ENCODE peak calls at places on chromosomes 16 and 17, in eight cellular contexts. X is activated B cell treated with CpG ODN at 0.5 μM for 24 hours, W is left ventricle myocardium inferior, Q is neural crest cell, S is B cell, B is A549, C is kidney epithelial cell, R is WTC11. O is an unnamed sample.

GRCh38 chr16:11356573-11357331 is 11.5 kb downstream of the RMI2 start:
- DNase-seq in X (peak), W (peak), Q (peak), S (peak), B (peak), C (no peak), R (peak), O (no peak)

GRCh38 chr16:52494145-52494544 is 52.8 kb downstream of the TOX3 start:
- DNase-seq in X (no peak), W (no peak), Q (no peak), S (no peak), B (no peak), C (no peak), R (no peak), O (no peak)

GRCh38 chr17:40437095-40437732 is 6.0 kb upstream of the IGFBP4 start:
- DNase-seq in X (no peak), W (no peak), Q (no peak), S (no peak), B (no peak), C (no peak), R (no peak), O (no peak)

GRCh38 chr17:59160203-59161025 is 4.9 kb downstream of the PRR11 start:
- DNase-seq in X (no peak), W (no peak), Q (no peak), S (no peak), B (no peak), C (no peak), R (no peak), O (no peak)

GRCh38 chr17:5693821-5694220 is 109.5 kb upstream of the NLRP1 start:
- DNase-seq in X (no peak), W (no peak), Q (no peak), S (no peak), B (no peak), C (no peak), R (no peak), O (no peak)

GRCh38 chr17:7632492-7632894 is 2.6 kb downstream of the SHBG start:
- DNase-seq in X (no peak), W (no peak), Q (no peak), S (peak), B (peak), C (no peak), R (peak), O (no peak)

GRCh38 chr16:59573528-59574271 is 839.6 kb upstream of the GOT2 start:
- DNase-seq in X (no peak), W (no peak), Q (no peak), S (no peak), B (peak), C (no peak), R (no peak), O (no peak)

GRCh38 chr17:32271844-32272243 is 6.2 kb downstream of the RHBDL3 start:
- DNase-seq in X (no peak), W (no peak), Q (no peak), S (no peak), B (no peak), C (no peak), R (no peak), O (no peak)

GRCh38 chr17:41327411-41328120 is 12.1 kb upstream of the KRTAP17-1 start:
- DNase-seq in X (no peak), W (no peak), Q (no peak), S (no peak), B (no peak), C (no peak), R (no peak), O (no peak)

GRCh38 chr16:83652898-83653297 is 154.9 kb upstream of the HSBP1 start:
- DNase-seq in X (no peak), W (no peak), Q (no peak), S (no peak), B (no peak), C (no peak), R (no peak), O (no peak)

GRCh38 chr16:88969361-88969831 is 7.6 kb downstream of the CBFA2T3 start:
- DNase-seq in X (no peak), W (no peak), Q (no peak), S (no peak), B (no peak), C (no peak), R (no peak), O (no peak)

GRCh38 chr16:47056704-47057630 is 83.5 kb upstream of the DNAJA2 start:
- DNase-seq in X (no peak), W (no peak), Q (no peak), S (no peak), B (no peak), C (no peak), R (no peak), O (no peak)

GRCh38 chr17:44023545-44024270 is 8.9 kb upstream of the TMEM101 start:
- DNase-seq in X (no peak), W (no peak), Q (no peak), S (no peak), B (no peak), C (no peak), R (no peak), O (no peak)

GRCh38 chr17:68697850-68698313 is 96.7 kb upstream of the FAM20A start:
- DNase-seq in X (no peak), W (no peak), Q (no peak), S (no peak), B (no peak), C (no peak), R (no peak), O (no peak)

GRCh38 chr17:18368948-18369347 is 5.6 kb upstream of the SHMT1 start:
- DNase-seq in X (no peak), W (no peak), Q (no peak), S (no peak), B (no peak), C (no peak), R (no peak), O (no peak)

GRCh38 chr17:62045517-62045916 is 19.6 kb downstream of the MED13 start:
- DNase-seq in X (no peak), W (no peak), Q (no peak), S (no peak), B (no peak), C (no peak), R (no peak), O (no peak)

GRCh38 chr16:81797443-81797842 is 18.4 kb downstream of the PLCG2 start:
- DNase-seq in X (peak), W (no peak), Q (no peak), S (peak), B (no peak), C (no peak), R (no peak), O (no peak)

GRCh38 chr16:83899272-83899897 is 470 bp downstream of the MLYCD start:
- DNase-seq in X (no peak), W (peak), Q (peak), S (peak), B (peak), C (no peak), R (peak), O (no peak)

GRCh38 chr16:30894540-30895368 is 877 bp upstream of the BCL7C start:
- DNase-seq in X (no peak), W (no peak), Q (no peak), S (peak), B (no peak), C (no peak), R (no peak), O (no peak)

GRCh38 chr17:17141860-17142552 is 64.1 kb downstream of the PLD6 start:
- DNase-seq in X (no peak), W (peak), Q (peak), S (peak), B (peak), C (no peak), R (peak), O (no peak)

GRCh38 chr17:2218426-2218825 is 85.2 kb downstream of the SMG6 start:
- DNase-seq in X (no peak), W (no peak), Q (no peak), S (peak), B (no peak), C (peak), R (no peak), O (no peak)

GRCh38 chr16:8885674-8886592 is 3.8 kb downstream of the LITAFD start:
- DNase-seq in X (no peak), W (no peak), Q (no peak), S (no peak), B (no peak), C (no peak), R (no peak), O (no peak)

GRCh38 chr16:1546430-1546829 is 13.0 kb downstream of the TMEM204 start:
- DNase-seq in X (no peak), W (no peak), Q (no peak), S (no peak), B (no peak), C (no peak), R (no peak), O (no peak)

GRCh38 chr17:73566905-73567782 is 77.1 kb downstream of the SDK2 start:
- DNase-seq in X (peak), W (no peak), Q (no peak), S (peak), B (no peak), C (no peak), R (no peak), O (no peak)

GRCh38 chr17:362721-363120 is 10.1 kb upstream of the RPH3AL start:
- DNase-seq in X (no peak), W (no peak), Q (no peak), S (no peak), B (no peak), C (no peak), R (no peak), O (no peak)

GRCh38 chr17:37162800-37163199 is 213.0 kb upstream of the C17orf78 start:
- DNase-seq in X (no peak), W (no peak), Q (no peak), S (no peak), B (no peak), C (no peak), R (peak), O (no peak)
- TF ChIP-seq CTCF in X (no peak), W (no peak), Q (no peak), S (no peak), B (no peak), C (no peak), R (no peak), O (no peak)

GRCh38 chr17:30920282-30920681 is 1.5 kb upstream of the ADAP2 start:
- DNase-seq in X (no peak), W (peak), Q (no peak), S (no peak), B (peak), C (no peak), R (peak), O (no peak)
- TF ChIP-seq CTCF in X (no peak), W (no peak), Q (no peak), S (no peak), B (no peak), C (no peak), R (no peak), O (peak)

GRCh38 chr16:19717781-19718623 is at the start of the genes IQCK and KNOP1:
- DNase-seq in X (peak), W (peak), Q (peak), S (peak), B (peak), C (peak), R (peak), O (peak)
- TF ChIP-seq CTCF in X (no peak), W (peak), Q (peak), S (no peak), B (no peak), C (no peak), R (no peak), O (peak)

GRCh38 chr16:55369151-55369550 is 45.1 kb downstream of the IRX6 start:
- DNase-seq in X (no peak), W (no peak), Q (no peak), S (no peak), B (no peak), C (no peak), R (no peak), O (no peak)

GRCh38 chr16:55368205-55368604 is 44.2 kb downstream of the IRX6 start:
- DNase-seq in X (no peak), W (no peak), Q (no peak), S (no peak), B (no peak), C (no peak), R (no peak), O (no peak)

GRCh38 chr16:55372792-55373488 is 48.9 kb downstream of the IRX6 start:
- DNase-seq in X (no peak), W (peak), Q (no peak), S (no peak), B (no peak), C (no peak), R (no peak), O (no peak)

GRCh38 chr16:55373489-55373832 is 49.5 kb downstream of the IRX6 start:
- DNase-seq in X (no peak), W (no peak), Q (no peak), S (no peak), B (no peak), C (no peak), R (no peak), O (no peak)

DNA sequence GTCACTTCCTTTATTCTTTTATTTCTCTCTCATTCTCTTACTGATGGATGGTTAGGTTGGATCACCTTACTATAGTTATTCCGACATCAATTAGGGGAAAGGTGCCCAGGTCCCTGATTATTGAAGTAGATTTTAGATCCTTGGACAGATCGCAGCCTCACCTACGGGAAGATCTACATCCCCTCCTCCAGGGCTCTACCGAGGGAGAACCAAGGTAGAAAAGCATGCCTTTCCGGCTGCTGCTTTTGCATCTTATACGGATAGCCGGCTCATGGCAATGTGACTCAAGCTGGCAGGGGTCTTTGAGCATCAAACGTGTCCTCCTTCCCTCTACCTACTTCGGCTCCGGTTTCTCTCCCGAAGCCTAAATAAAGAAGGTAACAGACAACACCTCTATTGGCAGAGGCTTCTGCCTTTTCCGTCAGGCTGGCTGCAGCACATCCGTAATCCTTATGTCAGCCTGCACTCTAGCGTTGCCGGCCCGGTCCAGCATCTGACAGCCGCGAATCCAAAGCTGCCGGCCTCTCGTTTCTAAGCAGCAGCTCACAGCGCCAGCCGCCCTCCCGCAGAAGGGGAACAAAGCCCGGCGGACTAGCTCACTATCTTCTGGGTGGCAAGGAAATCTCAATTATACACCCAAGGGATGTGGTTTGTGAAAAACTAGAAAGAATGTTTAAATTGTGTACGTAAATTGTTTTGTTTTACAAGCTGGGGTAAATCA is 46.9 kb downstream of the IRX6 start:
- DNase-seq in X (no peak), W (peak), Q (peak), S (peak), B (peak), C (peak), R (peak), O (peak)
- TF ChIP-seq CTCF in X (no peak), W (peak), Q (peak), S (peak), B (peak), C (peak), R (no peak), O (peak)

GRCh38 chr17:67281053-67281452 is 36.1 kb upstream of the HELZ start:
- DNase-seq in X (no peak), W (no peak), Q (no peak), S (no peak), B (no peak), C (no peak), R (no peak), O (no peak)
- TF ChIP-seq CTCF in X (no peak), W (no peak), Q (no peak), S (no peak), B (no peak), C (no peak), R (no peak), O (no peak)

GRCh38 chr17:20095366-20096080 is 86.4 kb downstream of the SPECC1 start:
- DNase-seq in X (no peak), W (peak), Q (peak), S (no peak), B (peak), C (peak), R (peak), O (no peak)
- TF ChIP-seq CTCF in X (no peak), W (peak), Q (peak), S (no peak), B (peak), C (peak), R (no peak), O (peak)

GRCh38 chr17:29251969-29252866 is 5.6 kb downstream of the CRYBA1 start:
- DNase-seq in X (no peak), W (no peak), Q (no peak), S (peak), B (peak), C (no peak), R (no peak), O (no peak)
- TF ChIP-seq CTCF in X (no peak), W (peak), Q (peak), S (peak), B (peak), C (peak), R (peak), O (peak)

GRCh38 chr17:38747385-38748328 is 479 bp downstream of the PCGF2 start:
- DNase-seq in X (no peak), W (peak), Q (peak), S (peak), B (peak), C (no peak), R (peak), O (no peak)
- TF ChIP-seq CTCF in X (no peak), W (peak), Q (peak), S (no peak), B (peak), C (no peak), R (no peak), O (no peak)

GRCh38 chr17:38733315-38734234 is 3.4 kb downstream of the CISD3 start:
- DNase-seq in X (no peak), W (no peak), Q (no peak), S (peak), B (peak), C (no peak), R (no peak), O (no peak)
- TF ChIP-seq CTCF in X (no peak), W (no peak), Q (peak), S (peak), B (no peak), C (peak), R (no peak), O (peak)

GRCh38 chr16:86565644-86566511 is 751 bp upstream of the FOXC2 start:
- DNase-seq in X (no peak), W (no peak), Q (no peak), S (no peak), B (no peak), C (no peak), R (peak), O (no peak)

GRCh38 chr16:86566966-86567700 is 504 bp downstream of the FOXC2 start:
- DNase-seq in X (no peak), W (peak), Q (no peak), S (no peak), B (peak), C (no peak), R (peak), O (no peak)

GRCh38 chr16:86567701-86568571 is 1.3 kb downstream of the FOXC2 start:
- DNase-seq in X (no peak), W (peak), Q (no peak), S (no peak), B (no peak), C (no peak), R (peak), O (no peak)

GRCh38 chr16:86565181-86565631 is 1.4 kb upstream of the FOXC2 start:
- DNase-seq in X (no peak), W (no peak), Q (no peak), S (no peak), B (no peak), C (no peak), R (no peak), O (no peak)

GRCh38 chr16:86566601-86566965 is at the start of gene FOXC2:
- DNase-seq in X (no peak), W (peak), Q (peak), S (peak), B (peak), C (peak), R (peak), O (peak)
- TF ChIP-seq CTCF in X (no peak), W (no peak), Q (no peak), S (no peak), B (no peak), C (no peak), R (no peak), O (no peak)

O was measured in type B pancreatic cell.